ENCODE peak calls at places on chromosomes 4 and X, in five cellular contexts. One of them, this sample, is unnamed.

GRCh38 chr4:3783691-3784306 is 17.6 kb downstream of the ADRA2C start:
- DNase-seq in PC-3: peak; percentile 35
- DNase-seq in GM23338: peak; percentile 80
- DNase-seq in GM23248: peak; percentile 48
- DNase-seq in HCT116: no peak
- DNase-seq in this sample: no peak

GRCh38 chr4:186400676-186401075 is 134.7 kb downstream of the F11 start:
- DNase-seq in PC-3: no peak
- DNase-seq in GM23338: no peak
- DNase-seq in GM23248: peak; percentile 0
- DNase-seq in HCT116: no peak
- DNase-seq in this sample: no peak

GRCh38 chr4:138816883-138817282 is 198.7 kb upstream of the NOCT start:
- DNase-seq in PC-3: no peak
- DNase-seq in GM23338: no peak
- DNase-seq in GM23248: no peak
- DNase-seq in HCT116: no peak
- DNase-seq in this sample: no peak

GRCh38 chr4:119736559-119736958 is 108.0 kb upstream of the PDE5A start:
- DNase-seq in PC-3: no peak
- DNase-seq in GM23338: no peak
- DNase-seq in GM23248: peak; percentile 52
- DNase-seq in HCT116: no peak
- DNase-seq in this sample: no peak

GRCh38 chr4:1410491-1411325 is 4.5 kb upstream of the NKX1-1 start:
- DNase-seq in PC-3: peak; percentile 28
- DNase-seq in GM23338: peak; percentile 95
- DNase-seq in GM23248: peak; percentile 67
- DNase-seq in HCT116: no peak
- DNase-seq in this sample: peak; percentile 87

GRCh38 chr4:16197842-16198241 is 28.4 kb downstream of the TAPT1 start:
- DNase-seq in PC-3: no peak
- DNase-seq in GM23338: no peak
- DNase-seq in GM23248: peak; percentile 12
- DNase-seq in HCT116: no peak
- DNase-seq in this sample: no peak

GRCh38 chrX:12894074-12894691 is 12.2 kb upstream of the TLR8 start:
- DNase-seq in PC-3: peak; percentile 55
- DNase-seq in GM23338: peak; percentile 38
- DNase-seq in GM23248: peak; percentile 15
- DNase-seq in HCT116: peak; percentile 21
- DNase-seq in this sample: peak; percentile 64

GRCh38 chr4:119506761-119507160 is 121.8 kb downstream of the PDE5A start:
- DNase-seq in PC-3: no peak
- DNase-seq in GM23338: no peak
- DNase-seq in GM23248: no peak
- DNase-seq in HCT116: no peak
- DNase-seq in this sample: no peak

GRCh38 chrX:75149654-75150053 is 6.4 kb downstream of the ABCB7 start:
- DNase-seq in PC-3: no peak
- DNase-seq in GM23338: no peak
- DNase-seq in GM23248: no peak
- DNase-seq in HCT116: no peak
- DNase-seq in this sample: no peak

GRCh38 chr4:180449395-180449956 is 1793.7 kb upstream of the TENM3 start:
- DNase-seq in PC-3: peak; percentile 57
- DNase-seq in GM23338: peak; percentile 84
- DNase-seq in GM23248: no peak
- DNase-seq in HCT116: peak; percentile 66
- DNase-seq in this sample: peak; percentile 44

GRCh38 chr4:173516621-173517612 is 13.1 kb downstream of the HAND2 start:
- DNase-seq in PC-3: no peak
- DNase-seq in GM23338: peak; percentile 82
- DNase-seq in GM23248: no peak
- DNase-seq in HCT116: no peak
- DNase-seq in this sample: no peak
- TF ChIP-seq EZH2 in PC-3: no peak
- TF ChIP-seq EZH2 in GM23338: peak; percentile 99
- TF ChIP-seq EZH2 in GM23248: no peak
- TF ChIP-seq EZH2 in HCT116: no peak
- TF ChIP-seq EZH2 in this sample: no peak

GRCh38 chr4:185112104-185112503 is 31.0 kb upstream of the SLC25A4 start:
- DNase-seq in PC-3: peak; percentile 90
- DNase-seq in GM23338: no peak
- DNase-seq in GM23248: peak; percentile 92
- DNase-seq in HCT116: peak; percentile 97
- DNase-seq in this sample: no peak

GRCh38 chr4:185109736-185110135 is 33.3 kb upstream of the SLC25A4 start:
- DNase-seq in PC-3: no peak
- DNase-seq in GM23338: peak; percentile 78
- DNase-seq in GM23248: no peak
- DNase-seq in HCT116: no peak
- DNase-seq in this sample: no peak

GRCh38 chr4:185110375-185110823 is 32.7 kb upstream of the SLC25A4 start:
- DNase-seq in PC-3: no peak
- DNase-seq in GM23338: no peak
- DNase-seq in GM23248: no peak
- DNase-seq in HCT116: peak; percentile 70
- DNase-seq in this sample: no peak

GRCh38 chr4:185115827-185116232 is 27.2 kb upstream of the SLC25A4 start:
- DNase-seq in PC-3: no peak
- DNase-seq in GM23338: peak; percentile 88
- DNase-seq in GM23248: peak; percentile 11
- DNase-seq in HCT116: no peak
- DNase-seq in this sample: peak; percentile 47

DNA sequence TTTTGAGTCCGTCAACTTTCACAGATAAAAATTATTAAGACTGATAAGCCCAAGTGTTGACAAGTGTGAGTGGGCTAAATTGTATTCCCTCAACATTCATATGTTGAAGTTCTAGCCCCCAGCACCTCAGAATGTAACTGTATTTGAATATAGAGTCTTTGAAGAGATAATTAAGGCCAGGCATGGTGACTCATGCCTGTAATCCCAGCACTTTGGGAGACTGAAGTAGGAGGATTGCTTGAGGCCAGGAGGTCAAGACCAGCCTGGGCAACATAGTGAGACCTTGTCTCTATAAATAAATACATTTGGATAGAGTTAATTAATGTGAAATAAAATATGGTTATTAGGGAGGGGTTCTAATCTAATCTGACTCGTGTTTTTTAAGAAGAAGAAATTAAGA is 29.7 kb upstream of the SLC25A4 start:
- DNase-seq in PC-3: no peak
- DNase-seq in GM23338: no peak
- DNase-seq in GM23248: peak; percentile 25
- DNase-seq in HCT116: no peak
- DNase-seq in this sample: no peak
- TF ChIP-seq EZH2 in PC-3: no peak
- TF ChIP-seq EZH2 in GM23338: no peak
- TF ChIP-seq EZH2 in GM23248: no peak
- TF ChIP-seq EZH2 in HCT116: no peak
- TF ChIP-seq EZH2 in this sample: no peak

GRCh38 chrX:56794831-56795230 is 65.8 kb downstream of the NBDY start:
- DNase-seq in PC-3: no peak
- DNase-seq in GM23338: no peak
- DNase-seq in GM23248: no peak
- DNase-seq in HCT116: no peak
- DNase-seq in this sample: no peak

GRCh38 chrX:56797966-56798711 is 69.1 kb downstream of the NBDY start:
- DNase-seq in PC-3: no peak
- DNase-seq in GM23338: no peak
- DNase-seq in GM23248: peak; percentile 5
- DNase-seq in HCT116: no peak
- DNase-seq in this sample: peak; percentile 17

GRCh38 chrX:56795309-56795868 is 66.3 kb downstream of the NBDY start:
- DNase-seq in PC-3: no peak
- DNase-seq in GM23338: no peak
- DNase-seq in GM23248: no peak
- DNase-seq in HCT116: no peak
- DNase-seq in this sample: no peak

GRCh38 chrX:56798866-56799864 is 70.1 kb downstream of the NBDY start:
- DNase-seq in PC-3: no peak
- DNase-seq in GM23338: no peak
- DNase-seq in GM23248: no peak
- DNase-seq in HCT116: no peak
- DNase-seq in this sample: no peak

GRCh38 chrX:56796641-56797395 is 67.8 kb downstream of the NBDY start:
- DNase-seq in PC-3: no peak
- DNase-seq in GM23338: no peak
- DNase-seq in GM23248: no peak
- DNase-seq in HCT116: no peak
- DNase-seq in this sample: no peak
- TF ChIP-seq EZH2 in PC-3: no peak
- TF ChIP-seq EZH2 in GM23338: no peak
- TF ChIP-seq EZH2 in GM23248: no peak
- TF ChIP-seq EZH2 in HCT116: no peak
- TF ChIP-seq EZH2 in this sample: no peak

GRCh38 chrX:121569609-121570008 is 522.2 kb downstream of the GLUD2 start:
- DNase-seq in PC-3: no peak
- DNase-seq in GM23338: no peak
- DNase-seq in GM23248: no peak
- DNase-seq in HCT116: no peak
- DNase-seq in this sample: no peak
- TF ChIP-seq EZH2 in PC-3: no peak
- TF ChIP-seq EZH2 in GM23338: no peak
- TF ChIP-seq EZH2 in GM23248: no peak
- TF ChIP-seq EZH2 in HCT116: no peak
- TF ChIP-seq EZH2 in this sample: no peak

GRCh38 chr4:112517067-112517588 is 1.1 kb upstream of the NEUROG2 start:
- DNase-seq in PC-3: no peak
- DNase-seq in GM23338: peak; percentile 67
- DNase-seq in GM23248: no peak
- DNase-seq in HCT116: no peak
- DNase-seq in this sample: no peak
- TF ChIP-seq EZH2 in PC-3: no peak
- TF ChIP-seq EZH2 in GM23338: peak; percentile 10
- TF ChIP-seq EZH2 in GM23248: no peak
- TF ChIP-seq EZH2 in HCT116: no peak
- TF ChIP-seq EZH2 in this sample: no peak

GRCh38 chr4:42150653-42151567 is 1.5 kb downstream of the BEND4 start:
- DNase-seq in PC-3: no peak
- DNase-seq in GM23338: peak; percentile 64
- DNase-seq in GM23248: peak; percentile 4
- DNase-seq in HCT116: no peak
- DNase-seq in this sample: no peak
- TF ChIP-seq EZH2 in PC-3: peak; percentile 58
- TF ChIP-seq EZH2 in GM23338: no peak
- TF ChIP-seq EZH2 in GM23248: no peak
- TF ChIP-seq EZH2 in HCT116: no peak
- TF ChIP-seq EZH2 in this sample: no peak

GRCh38 chr4:174120446-174121142 is 162.9 kb downstream of the FBXO8 start:
- DNase-seq in PC-3: peak; percentile 65
- DNase-seq in GM23338: peak; percentile 75
- DNase-seq in GM23248: peak; percentile 78
- DNase-seq in HCT116: peak; percentile 66
- DNase-seq in this sample: peak; percentile 40
- TF ChIP-seq EZH2 in PC-3: no peak
- TF ChIP-seq EZH2 in GM23338: no peak
- TF ChIP-seq EZH2 in GM23248: no peak
- TF ChIP-seq EZH2 in HCT116: no peak
- TF ChIP-seq EZH2 in this sample: no peak

GRCh38 chr4:150173420-150173819 is 95.2 kb downstream of the DCLK2 start:
- DNase-seq in PC-3: no peak
- DNase-seq in GM23338: no peak
- DNase-seq in GM23248: no peak
- DNase-seq in HCT116: no peak
- DNase-seq in this sample: no peak
- TF ChIP-seq EZH2 in PC-3: no peak
- TF ChIP-seq EZH2 in GM23338: no peak
- TF ChIP-seq EZH2 in GM23248: no peak
- TF ChIP-seq EZH2 in HCT116: no peak
- TF ChIP-seq EZH2 in this sample: no peak

This sample was measured in DND-41.